ENCODE peak calls at places on chromosomes 2 and 18, in seven cellular contexts. One of them, this sample, is unnamed.

GRCh38 chr18:44514766-44515165 is 165.9 kb upstream of the SETBP1 start:
- ATAC-seq in activated B cell treated with CpG ODN at 0.5 μM for 24 hours: no peak
- ATAC-seq in activated CD8-positive, alpha-beta T cell treated with anti-CD3 and anti-CD28 coated beads for 36 hours: no peak
- ATAC-seq in left colon: no peak
- ATAC-seq in sciatic nerve: no peak
- ATAC-seq in body of pancreas: no peak
- ATAC-seq in right cardiac atrium: no peak
- ATAC-seq in this sample: no peak

GRCh38 chr2:219453691-219454131 is 19.1 kb downstream of the SPEG start:
- ATAC-seq in activated B cell treated with CpG ODN at 0.5 μM for 24 hours: no peak
- ATAC-seq in activated CD8-positive, alpha-beta T cell treated with anti-CD3 and anti-CD28 coated beads for 36 hours: no peak
- ATAC-seq in left colon: peak; percentile 36
- ATAC-seq in sciatic nerve: peak; percentile 20
- ATAC-seq in body of pancreas: no peak
- ATAC-seq in right cardiac atrium: peak; percentile 64
- ATAC-seq in this sample: peak; percentile 80

GRCh38 chr18:55753643-55754255 is 165.8 kb upstream of the TCF4 start:
- ATAC-seq in activated B cell treated with CpG ODN at 0.5 μM for 24 hours: no peak
- ATAC-seq in activated CD8-positive, alpha-beta T cell treated with anti-CD3 and anti-CD28 coated beads for 36 hours: no peak
- ATAC-seq in left colon: no peak
- ATAC-seq in sciatic nerve: no peak
- ATAC-seq in body of pancreas: no peak
- ATAC-seq in right cardiac atrium: no peak
- ATAC-seq in this sample: peak; percentile 24

GRCh38 chr2:238143239-238143951 is 4.9 kb downstream of the KLHL30 start:
- ATAC-seq in activated B cell treated with CpG ODN at 0.5 μM for 24 hours: no peak
- ATAC-seq in activated CD8-positive, alpha-beta T cell treated with anti-CD3 and anti-CD28 coated beads for 36 hours: peak; percentile 59
- ATAC-seq in left colon: no peak
- ATAC-seq in sciatic nerve: no peak
- ATAC-seq in body of pancreas: no peak
- ATAC-seq in right cardiac atrium: peak; percentile 22
- ATAC-seq in this sample: peak; percentile 62

GRCh38 chr2:213251618-213252017 is 32.6 kb upstream of the SPAG16 start:
- ATAC-seq in activated B cell treated with CpG ODN at 0.5 μM for 24 hours: peak; percentile 77
- ATAC-seq in activated CD8-positive, alpha-beta T cell treated with anti-CD3 and anti-CD28 coated beads for 36 hours: peak; percentile 77
- ATAC-seq in left colon: peak; percentile 59
- ATAC-seq in sciatic nerve: peak; percentile 82
- ATAC-seq in body of pancreas: peak; percentile 92
- ATAC-seq in right cardiac atrium: peak; percentile 76
- ATAC-seq in this sample: peak; percentile 91

GRCh38 chr2:231707625-231708049 is 688 bp upstream of the PTMA start:
- ATAC-seq in activated B cell treated with CpG ODN at 0.5 μM for 24 hours: peak; percentile 3
- ATAC-seq in activated CD8-positive, alpha-beta T cell treated with anti-CD3 and anti-CD28 coated beads for 36 hours: no peak
- ATAC-seq in left colon: no peak
- ATAC-seq in sciatic nerve: peak; percentile 1
- ATAC-seq in body of pancreas: peak; percentile 1
- ATAC-seq in right cardiac atrium: no peak
- ATAC-seq in this sample: peak; percentile 1

GRCh38 chr2:68556384-68556783 is 87.0 kb upstream of the PROKR1 start:
- ATAC-seq in activated B cell treated with CpG ODN at 0.5 μM for 24 hours: no peak
- ATAC-seq in activated CD8-positive, alpha-beta T cell treated with anti-CD3 and anti-CD28 coated beads for 36 hours: no peak
- ATAC-seq in left colon: no peak
- ATAC-seq in sciatic nerve: no peak
- ATAC-seq in body of pancreas: no peak
- ATAC-seq in right cardiac atrium: no peak
- ATAC-seq in this sample: no peak

GRCh38 chr2:60948926-60949579 is 67.7 kb downstream of the REL start:
- ATAC-seq in activated B cell treated with CpG ODN at 0.5 μM for 24 hours: no peak
- ATAC-seq in activated CD8-positive, alpha-beta T cell treated with anti-CD3 and anti-CD28 coated beads for 36 hours: peak; percentile 75
- ATAC-seq in left colon: peak; percentile 92
- ATAC-seq in sciatic nerve: no peak
- ATAC-seq in body of pancreas: no peak
- ATAC-seq in right cardiac atrium: no peak
- ATAC-seq in this sample: no peak

GRCh38 chr2:74763962-74764428 is 69.9 kb upstream of the HK2 start:
- ATAC-seq in activated B cell treated with CpG ODN at 0.5 μM for 24 hours: no peak
- ATAC-seq in activated CD8-positive, alpha-beta T cell treated with anti-CD3 and anti-CD28 coated beads for 36 hours: no peak
- ATAC-seq in left colon: no peak
- ATAC-seq in sciatic nerve: peak; percentile 49
- ATAC-seq in body of pancreas: no peak
- ATAC-seq in right cardiac atrium: peak; percentile 39
- ATAC-seq in this sample: no peak

GRCh38 chr2:213016984-213017351 is 134.4 kb downstream of the IKZF2 start:
- ATAC-seq in activated B cell treated with CpG ODN at 0.5 μM for 24 hours: no peak
- ATAC-seq in activated CD8-positive, alpha-beta T cell treated with anti-CD3 and anti-CD28 coated beads for 36 hours: no peak
- ATAC-seq in left colon: no peak
- ATAC-seq in sciatic nerve: no peak
- ATAC-seq in body of pancreas: no peak
- ATAC-seq in right cardiac atrium: no peak
- ATAC-seq in this sample: no peak

GRCh38 chr2:112634153-112634873 is 11.4 kb upstream of the SLC20A1 start:
- ATAC-seq in activated B cell treated with CpG ODN at 0.5 μM for 24 hours: no peak
- ATAC-seq in activated CD8-positive, alpha-beta T cell treated with anti-CD3 and anti-CD28 coated beads for 36 hours: no peak
- ATAC-seq in left colon: no peak
- ATAC-seq in sciatic nerve: no peak
- ATAC-seq in body of pancreas: no peak
- ATAC-seq in right cardiac atrium: no peak
- ATAC-seq in this sample: no peak

GRCh38 chr2:135023886-135024285 is 23.4 kb downstream of the MAP3K19 start:
- ATAC-seq in activated B cell treated with CpG ODN at 0.5 μM for 24 hours: no peak
- ATAC-seq in activated CD8-positive, alpha-beta T cell treated with anti-CD3 and anti-CD28 coated beads for 36 hours: peak; percentile 66
- ATAC-seq in left colon: no peak
- ATAC-seq in sciatic nerve: no peak
- ATAC-seq in body of pancreas: no peak
- ATAC-seq in right cardiac atrium: no peak
- ATAC-seq in this sample: no peak

GRCh38 chr2:102478686-102479470 is 5.9 kb downstream of the SLC9A4 start:
- ATAC-seq in activated B cell treated with CpG ODN at 0.5 μM for 24 hours: no peak
- ATAC-seq in activated CD8-positive, alpha-beta T cell treated with anti-CD3 and anti-CD28 coated beads for 36 hours: no peak
- ATAC-seq in left colon: no peak
- ATAC-seq in sciatic nerve: no peak
- ATAC-seq in body of pancreas: no peak
- ATAC-seq in right cardiac atrium: no peak
- ATAC-seq in this sample: no peak

This sample was measured in SK-N-SH treated with all-trans-retinoic acid at 6 μM for 48 hours.